ENCODE peak calls at places on chromosomes 6 and 20, in nine cellular contexts. X is HCT116, H is sigmoid colon, N is IMR-90, A is gastrocnemius medialis, S is tibial nerve, T is body of pancreas, J is A549, L is spleen. G is an unnamed sample.

GRCh38 chr6:156816505-156816904 is 39.3 kb downstream of the ARID1B start:
- DNase-seq in T (peak), X (no peak), H (no peak), A (peak), J (no peak), N (peak), S (no peak), L (no peak), G (no peak)

GRCh38 chr20:61357119-61357518 is 105.1 kb downstream of the CDH4 start:
- DNase-seq in N (no peak), X (no peak), T (no peak), L (no peak), A (no peak), S (no peak), J (no peak), H (no peak), G (no peak)

GRCh38 chr6:149990672-149991402 is 27.1 kb downstream of the ULBP1 start:
- DNase-seq in S (no peak), L (no peak), X (no peak), N (no peak), A (no peak), J (peak), H (no peak), T (no peak), G (no peak)

GRCh38 chr6:38671885-38672467 is 31.0 kb downstream of the GLO1 start:
- DNase-seq in A (no peak), S (no peak), X (peak), J (peak), N (peak), H (no peak), L (no peak), T (peak), G (no peak)

GRCh38 chr6:121437861-121438651 is 2.6 kb downstream of the GJA1 start:
- DNase-seq in L (no peak), A (no peak), J (peak), H (no peak), X (no peak), T (peak), S (peak), N (peak), G (peak)

GRCh38 chr6:19873031-19873430 is 35.9 kb downstream of the ID4 start:
- DNase-seq in X (no peak), T (no peak), N (no peak), A (no peak), L (no peak), J (no peak), H (no peak), S (no peak), G (no peak)

GRCh38 chr6:10309826-10310405 is 105.0 kb downstream of the TFAP2A start:
- DNase-seq in T (no peak), N (no peak), A (no peak), H (no peak), J (no peak), S (no peak), L (no peak), X (no peak), G (no peak)

GRCh38 chr20:49676581-49677291 is 36.9 kb downstream of the B4GALT5 start:
- DNase-seq in H (no peak), J (peak), A (peak), T (peak), X (no peak), S (no peak), N (peak), L (no peak), G (no peak)

GRCh38 chr20:14622796-14623195 is 285.4 kb upstream of the FLRT3 start:
- DNase-seq in A (no peak), T (no peak), N (peak), H (no peak), J (peak), X (peak), S (no peak), L (no peak), G (peak)

GRCh38 chr6:16471222-16471784 is 232.9 kb downstream of the GMPR start:
- DNase-seq in J (no peak), H (no peak), A (no peak), S (no peak), L (no peak), X (no peak), N (peak), T (no peak), G (no peak)

GRCh38 chr6:28141500-28142329 is at the start of gene ZKSCAN8:
- DNase-seq in T (peak), L (peak), J (peak), A (peak), H (peak), X (peak), S (peak), N (peak), G (peak)
- TF ChIP-seq POLR2A in T (no peak), L (no peak), J (peak), A (peak), H (peak), X (peak), S (peak), N (peak), G (peak)

DNA sequence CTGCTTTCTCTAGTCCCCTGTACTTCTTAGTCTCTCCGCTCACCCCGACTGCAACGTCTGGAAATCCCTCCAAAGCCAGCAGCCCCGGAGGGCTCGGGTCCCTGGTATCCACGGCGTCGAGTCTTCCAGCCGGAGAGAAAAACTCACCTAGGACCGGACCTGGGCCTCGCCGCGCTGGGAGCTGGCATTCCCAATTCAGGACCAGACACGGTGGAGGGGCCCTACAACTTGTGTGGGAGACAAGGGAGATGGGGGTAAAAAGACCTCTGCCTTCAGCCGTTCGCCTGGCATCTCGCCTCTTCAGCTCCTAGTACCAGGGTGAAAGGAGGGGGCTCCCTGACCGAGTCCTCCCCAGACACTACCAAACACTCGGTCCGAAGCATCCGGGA is 64.3 kb downstream of the GPX5 start:
- DNase-seq in T (no peak), J (no peak), S (no peak), H (no peak), L (no peak), X (no peak), N (no peak), A (no peak), G (no peak)
- H3K4me3 ChIP-seq in T (no peak), J (peak), S (no peak), H (no peak), L (no peak), X (peak), N (peak), A (no peak), G (no peak)

GRCh38 chr6:30163090-30163917 is at the start of gene TRIM15:
- DNase-seq in A (no peak), L (no peak), X (peak), S (no peak), H (no peak), J (no peak), N (no peak), T (no peak), G (no peak)
- TF ChIP-seq POLR2A in A (no peak), L (no peak), X (no peak), S (no peak), H (no peak), J (no peak), N (no peak), T (no peak), G (no peak)

DNA sequence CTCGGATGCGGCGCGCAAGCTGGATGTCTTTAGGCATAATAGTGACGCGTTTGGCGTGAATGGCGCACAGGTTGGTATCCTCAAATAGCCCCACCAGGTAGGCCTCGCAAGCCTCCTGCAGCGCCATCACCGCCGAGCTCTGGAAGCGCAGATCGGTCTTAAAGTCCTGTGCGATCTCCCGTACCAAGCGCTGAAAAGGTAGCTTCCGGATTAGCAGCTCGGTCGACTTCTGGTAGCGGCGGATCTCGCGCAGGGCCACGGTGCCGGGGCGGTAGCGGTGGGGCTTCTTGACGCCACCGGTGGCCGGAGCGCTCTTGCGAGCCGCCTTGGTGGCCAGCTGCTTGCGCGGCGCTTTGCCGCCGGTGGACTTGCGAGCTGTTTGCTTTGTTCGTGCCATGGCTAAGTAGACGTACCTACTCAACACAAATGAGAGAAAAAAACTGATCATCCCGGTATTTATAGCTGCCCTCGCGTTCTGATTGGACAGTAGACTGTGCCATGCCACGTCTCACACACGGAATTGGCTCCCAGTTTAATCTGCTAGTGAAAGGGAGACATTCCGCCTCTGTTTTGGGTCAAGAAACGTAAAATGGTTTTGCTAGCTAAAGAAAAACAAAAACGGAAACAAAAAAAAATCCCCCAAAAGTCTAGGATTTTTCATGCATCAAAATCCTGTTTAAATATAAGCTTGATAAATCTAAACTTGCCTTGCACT is 40.1 kb downstream of the OR2B2 start:
- DNase-seq in H (peak), X (no peak), L (peak), J (peak), N (peak), S (no peak), A (peak), T (peak), G (no peak)
- H3K4me3 ChIP-seq in H (peak), X (no peak), L (peak), J (peak), N (peak), S (peak), A (peak), T (peak), G (peak)

GRCh38 chr6:122612838-122613237 is 2.6 kb downstream of the PKIB start:
- DNase-seq in H (no peak), T (no peak), A (no peak), N (no peak), X (no peak), S (no peak), J (no peak), L (no peak), G (no peak)

GRCh38 chr6:122614303-122614702 is 4.1 kb downstream of the PKIB start:
- DNase-seq in T (no peak), X (no peak), H (no peak), L (no peak), J (no peak), S (no peak), N (no peak), A (no peak), G (no peak)

GRCh38 chr6:122615409-122615808 is 5.2 kb downstream of the PKIB start:
- DNase-seq in L (no peak), X (no peak), A (no peak), H (no peak), S (no peak), N (no peak), J (no peak), T (no peak), G (no peak)

GRCh38 chr6:122610690-122611455 is 668 bp downstream of the PKIB start:
- DNase-seq in A (peak), N (no peak), L (peak), J (peak), S (no peak), T (peak), X (peak), H (no peak), G (no peak)

GRCh38 chr6:122609881-122610689 is at the start of gene PKIB:
- DNase-seq in T (peak), X (peak), A (peak), N (peak), L (peak), S (peak), H (peak), J (peak), G (peak)
- TF ChIP-seq POLR2A in T (peak), X (peak), A (no peak), N (no peak), L (no peak), S (no peak), H (no peak), J (no peak), G (no peak)

GRCh38 chr6:89610149-89610642 is 28.4 kb downstream of the LYRM2 start:
- DNase-seq in L (peak), H (peak), J (peak), S (peak), A (peak), T (peak), N (peak), X (peak), G (peak)

GRCh38 chr6:89602136-89602535 is 36.4 kb downstream of the LYRM2 start:
- DNase-seq in N (no peak), L (no peak), A (no peak), T (no peak), S (no peak), H (no peak), J (no peak), X (no peak), G (no peak)

GRCh38 chr6:89602713-89603112 is 35.8 kb downstream of the LYRM2 start:
- DNase-seq in H (no peak), S (no peak), N (no peak), X (no peak), L (no peak), A (no peak), J (no peak), T (no peak), G (no peak)

GRCh38 chr6:89604662-89605061 is 33.9 kb downstream of the LYRM2 start:
- DNase-seq in L (no peak), X (no peak), J (no peak), T (no peak), S (no peak), A (no peak), H (no peak), N (no peak), G (no peak)

DNA sequence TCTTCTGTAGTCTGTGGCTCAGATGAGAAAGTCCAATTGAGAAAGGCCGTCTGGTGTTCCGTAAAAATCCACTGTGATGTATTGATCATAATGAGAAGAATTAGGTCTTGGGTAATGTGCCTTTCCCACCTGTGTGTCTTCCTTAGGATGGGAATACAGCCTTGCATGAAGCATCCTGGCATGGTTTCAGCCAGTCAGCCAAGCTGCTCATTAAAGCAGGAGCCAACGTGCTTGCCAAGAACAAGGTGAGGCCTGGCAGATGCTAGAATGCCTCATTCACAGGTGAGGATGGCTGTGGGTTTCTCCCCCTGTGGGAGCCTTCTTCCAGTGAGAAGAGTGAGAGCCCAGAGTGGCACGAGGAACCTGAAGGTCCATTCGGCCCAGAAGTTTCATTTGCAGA is 32.7 kb downstream of the LYRM2 start:
- DNase-seq in A (no peak), S (no peak), J (no peak), L (no peak), X (no peak), T (no peak), H (no peak), N (no peak), G (no peak)
- H3K4me3 ChIP-seq in A (no peak), S (no peak), J (no peak), L (no peak), X (no peak), T (no peak), H (no peak), N (no peak), G (no peak)

DNA sequence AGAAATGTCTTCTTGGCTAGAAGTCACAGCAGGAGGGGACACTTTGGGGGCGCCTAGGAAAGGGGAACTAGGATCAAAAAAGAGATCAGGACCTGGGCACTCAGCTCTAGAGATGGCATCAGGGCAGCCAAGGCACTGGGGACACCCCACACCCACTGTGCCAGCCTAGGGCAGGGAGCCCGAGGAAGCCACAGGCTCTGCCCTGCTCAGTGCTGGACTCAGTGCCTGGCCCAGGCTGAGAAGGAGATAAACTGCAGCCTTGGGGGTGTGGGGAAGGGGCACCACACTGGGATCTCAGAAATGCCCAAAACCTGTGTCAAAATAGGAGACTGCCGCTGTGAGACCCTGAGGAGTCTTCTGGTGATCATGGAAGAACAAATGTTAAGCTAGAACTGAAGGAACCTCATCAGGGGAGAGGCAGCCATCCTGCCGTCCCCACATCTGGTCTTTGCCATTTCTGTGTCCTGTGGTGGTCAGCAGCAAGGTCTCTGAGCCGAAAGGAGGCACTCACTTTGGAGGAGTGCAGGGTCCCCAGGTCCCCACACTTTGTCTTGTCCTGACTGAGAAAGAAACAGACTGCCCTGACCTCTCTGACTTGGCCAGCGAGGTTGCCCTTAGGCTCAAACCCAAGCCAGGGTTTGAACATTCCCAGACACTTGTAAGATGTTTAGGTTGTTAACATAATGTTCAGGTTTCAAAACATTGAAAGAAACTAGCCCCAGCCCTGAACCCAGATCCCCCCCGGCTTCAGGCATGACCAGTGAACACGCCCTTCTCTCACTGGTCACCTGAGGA is 2.3 kb downstream of the ARFRP1 start:
- DNase-seq in A (no peak), X (no peak), L (no peak), T (no peak), N (no peak), S (no peak), J (no peak), H (peak), G (no peak)
- TF ChIP-seq POLR2A in A (no peak), X (no peak), L (no peak), T (no peak), N (no peak), S (no peak), J (no peak), H (no peak), G (no peak)

G was measured in ovary.